ENCODE peak calls at places on chromosomes 12 and 14, in eight cellular contexts. D is mucosa of descending colon, M is GM23338, S is natural killer cell, V is breast epithelium, H is prostate gland, K is endothelial cell, P is HL-60. R is an unnamed sample.

GRCh38 chr12:124312601-124313000 is 17.7 kb downstream of the RFLNA start:
- DNase-seq in D (no peak), M (no peak), S (no peak), V (no peak), H (no peak), K (no peak), P (no peak), R (no peak)

GRCh38 chr14:51564460-51564859 is 87.2 kb upstream of the FRMD6 start:
- DNase-seq in D (no peak), M (no peak), S (no peak), V (no peak), H (no peak), K (no peak), P (no peak), R (no peak)

GRCh38 chr14:88562831-88563686 is at the start of gene ZC3H14:
- DNase-seq in D (peak), M (peak), S (peak), V (peak), H (peak), K (peak), P (peak), R (peak)

GRCh38 chr12:79737875-79738718 is 47.3 kb upstream of the PAWR start:
- DNase-seq in D (no peak), M (peak), S (no peak), V (no peak), H (peak), K (peak), P (peak), R (peak)

GRCh38 chr12:63151898-63152700 is 1.1 kb upstream of the AVPR1A start:
- DNase-seq in D (no peak), M (peak), S (no peak), V (no peak), H (no peak), K (peak), P (peak), R (peak)

GRCh38 chr14:92584221-92584620 is 70.6 kb downstream of the RIN3 start:
- DNase-seq in D (no peak), M (no peak), S (no peak), V (no peak), H (no peak), K (no peak), P (no peak), R (no peak)

GRCh38 chr14:90630407-90630806 is 185.8 kb downstream of the TTC7B start:
- DNase-seq in D (no peak), M (no peak), S (no peak), V (no peak), H (no peak), K (no peak), P (peak), R (no peak)

GRCh38 chr14:95915326-95915725 is 38.7 kb downstream of the TUNAR start:
- DNase-seq in D (no peak), M (peak), S (no peak), V (no peak), H (no peak), K (no peak), P (no peak), R (no peak)

GRCh38 chr12:62656576-62657362 is 190.1 kb downstream of the MON2 start:
- DNase-seq in D (no peak), M (peak), S (no peak), V (no peak), H (no peak), K (no peak), P (no peak), R (no peak)

GRCh38 chr14:73935666-73936065 is 14.2 kb downstream of the FAM161B start:
- DNase-seq in D (no peak), M (peak), S (no peak), V (no peak), H (no peak), K (no peak), P (no peak), R (no peak)
- TF ChIP-seq CTCF in D (no peak), M (no peak), S (no peak), V (no peak), H (no peak), K (peak), P (no peak), R (peak)

GRCh38 chr12:51263341-51263740 is 6.9 kb downstream of the SMAGP start:
- DNase-seq in D (no peak), M (no peak), S (no peak), V (no peak), H (no peak), K (no peak), P (no peak), R (no peak)

GRCh38 chr12:51265024-51265423 is 5.2 kb downstream of the SMAGP start:
- DNase-seq in D (no peak), M (no peak), S (no peak), V (no peak), H (no peak), K (no peak), P (no peak), R (no peak)

GRCh38 chr12:51264297-51264696 is 5.9 kb downstream of the SMAGP start:
- DNase-seq in D (no peak), M (no peak), S (no peak), V (no peak), H (no peak), K (no peak), P (no peak), R (no peak)

GRCh38 chr12:51262758-51263177 is 7.4 kb downstream of the SMAGP start:
- DNase-seq in D (peak), M (peak), S (no peak), V (no peak), H (peak), K (peak), P (peak), R (peak)
- TF ChIP-seq CTCF in D (no peak), M (peak), S (no peak), V (no peak), H (no peak), K (peak), P (peak), R (peak)

DNA sequence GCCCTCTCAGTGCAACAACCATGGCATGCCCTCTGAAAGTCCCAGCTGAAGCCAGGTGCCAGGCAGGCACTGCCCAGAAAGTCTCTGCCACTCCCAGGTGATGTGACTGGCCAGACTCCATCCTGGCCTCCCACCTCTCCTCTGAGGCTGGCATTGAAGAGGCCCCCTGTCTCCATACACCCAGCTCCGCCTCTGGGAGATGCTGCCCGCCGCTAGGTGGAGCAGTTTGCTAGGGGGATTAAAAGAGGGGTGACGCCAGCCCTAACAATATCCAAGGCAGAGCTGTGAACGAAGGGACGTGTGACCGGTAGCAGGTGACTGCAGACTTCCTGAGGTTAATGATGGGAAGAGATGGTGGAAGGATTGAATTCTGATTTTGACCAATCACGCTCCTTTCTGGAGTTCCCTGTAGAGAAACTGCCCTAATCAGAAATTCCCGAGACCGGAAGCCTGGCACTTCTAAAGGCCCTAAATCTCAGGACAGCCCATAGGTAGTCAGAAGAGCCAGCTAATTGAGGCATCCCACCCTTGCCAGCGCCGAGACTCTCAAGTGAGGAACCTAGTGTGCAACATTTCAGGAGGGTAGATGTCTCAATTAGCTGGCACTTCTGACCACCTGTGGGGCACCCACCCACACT is 8.3 kb upstream of the PLEK2 start:
- DNase-seq in D (no peak), M (peak), S (no peak), V (no peak), H (no peak), K (peak), P (peak), R (peak)
- TF ChIP-seq CTCF in D (no peak), M (peak), S (peak), V (no peak), H (no peak), K (peak), P (peak), R (peak)

DNA sequence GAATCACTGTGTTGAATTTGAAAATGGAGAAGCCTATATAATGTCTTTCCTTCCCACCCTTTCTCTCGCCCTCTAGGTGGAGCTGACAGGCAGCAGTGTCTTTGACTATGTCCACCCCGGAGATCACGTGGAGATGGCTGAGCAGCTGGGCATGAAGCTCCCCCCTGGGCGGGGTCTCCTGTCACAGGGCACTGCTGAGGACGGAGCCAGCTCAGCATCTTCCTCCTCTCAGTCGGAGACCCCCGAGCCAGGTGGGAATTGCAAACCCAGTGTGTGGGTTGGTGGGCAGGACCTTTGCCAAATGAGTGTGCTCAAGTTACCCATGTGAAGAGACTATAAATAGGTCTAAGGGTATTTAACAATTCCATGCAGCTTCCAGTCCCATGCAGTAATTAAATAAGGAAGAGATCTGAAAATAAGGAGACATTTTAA is 274.7 kb downstream of the EGLN3 start:
- DNase-seq in D (peak), M (peak), S (no peak), V (no peak), H (peak), K (peak), P (peak), R (peak)
- TF ChIP-seq CTCF in D (no peak), M (peak), S (no peak), V (no peak), H (no peak), K (peak), P (no peak), R (peak)

GRCh38 chr14:104331871-104332605 is 193.7 kb downstream of the KIF26A start:
- DNase-seq in D (no peak), M (no peak), S (no peak), V (no peak), H (no peak), K (no peak), P (no peak), R (no peak)
- TF ChIP-seq CTCF in D (no peak), M (peak), S (no peak), V (no peak), H (no peak), K (no peak), P (no peak), R (peak)

DNA sequence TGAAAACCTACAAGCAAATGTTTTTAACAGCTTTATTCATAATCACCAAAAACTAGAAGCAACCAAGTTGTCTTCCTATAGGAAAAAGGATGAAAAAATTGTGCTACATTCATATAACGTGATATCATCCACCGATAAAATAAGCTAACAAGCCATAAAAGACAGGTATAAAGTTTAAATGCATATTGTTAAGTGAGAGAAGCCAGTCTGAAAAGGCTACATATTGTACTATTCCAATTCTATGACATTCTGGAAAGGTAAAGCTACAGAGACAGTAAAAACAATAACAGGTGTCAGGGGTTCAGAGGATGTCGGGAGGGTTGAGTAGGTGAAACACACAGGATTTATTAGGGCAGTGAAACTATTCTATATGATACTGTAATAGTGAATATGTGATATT is 22.7 kb downstream of the CDKL1 start:
- DNase-seq in D (no peak), M (no peak), S (no peak), V (no peak), H (no peak), K (no peak), P (no peak), R (no peak)
- TF ChIP-seq CTCF in D (no peak), M (no peak), S (no peak), V (no peak), H (no peak), K (no peak), P (no peak), R (no peak)

GRCh38 chr12:9340422-9341259 is 132.4 kb upstream of the PZP start:
- DNase-seq in D (no peak), M (no peak), S (no peak), V (no peak), H (no peak), K (no peak), P (no peak), R (no peak)
- TF ChIP-seq CTCF in D (no peak), M (no peak), S (no peak), V (no peak), H (no peak), K (no peak), P (no peak), R (no peak)

DNA sequence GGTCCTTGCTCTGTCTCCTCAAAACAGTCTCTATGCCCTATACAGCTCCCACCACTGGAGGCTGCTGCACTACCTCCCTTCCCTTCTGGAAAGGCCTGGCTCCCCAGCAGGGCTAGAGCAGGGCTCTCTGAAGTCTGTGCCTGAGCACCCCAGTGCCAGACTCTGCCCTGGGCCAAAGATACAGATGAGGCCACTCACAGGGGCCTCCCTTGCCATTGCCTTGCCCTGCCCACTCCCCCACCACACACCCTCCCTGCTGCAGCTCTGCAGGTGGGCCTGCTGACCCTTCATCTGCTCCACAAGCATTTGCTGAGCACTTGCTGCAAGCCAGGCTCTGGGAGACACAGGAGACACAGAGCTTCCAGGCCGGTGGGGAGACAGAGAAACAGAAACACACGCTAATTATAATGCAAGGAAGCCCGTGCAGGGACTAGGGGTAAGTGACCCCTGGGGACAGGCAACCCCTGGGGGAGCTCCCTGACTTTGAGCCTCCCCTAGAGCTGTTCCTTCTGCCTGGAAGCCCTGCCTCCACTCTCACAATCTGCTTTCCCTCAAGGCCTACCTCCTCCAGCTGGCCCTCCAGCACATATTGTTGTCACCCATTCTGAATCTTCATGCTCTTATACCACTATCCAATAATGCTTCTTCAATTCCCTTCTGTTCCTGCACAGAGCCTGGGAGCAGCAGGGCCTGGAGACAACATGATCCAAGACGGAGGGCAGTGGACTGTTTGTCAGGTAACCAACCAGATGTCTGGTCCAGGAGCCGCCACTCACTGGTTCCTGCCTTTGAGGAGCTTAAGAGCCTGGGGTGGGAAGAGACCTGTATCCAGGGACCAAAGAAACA is 32.6 kb upstream of the PNMA1 start:
- DNase-seq in D (peak), M (no peak), S (no peak), V (no peak), H (no peak), K (no peak), P (no peak), R (peak)
- TF ChIP-seq CTCF in D (no peak), M (peak), S (no peak), V (no peak), H (no peak), K (no peak), P (no peak), R (peak)

GRCh38 chr14:96928779-96929380 is 131.7 kb downstream of the VRK1 start:
- DNase-seq in D (no peak), M (no peak), S (no peak), V (no peak), H (no peak), K (no peak), P (no peak), R (no peak)

GRCh38 chr14:96931751-96932150 is 134.6 kb downstream of the VRK1 start:
- DNase-seq in D (no peak), M (no peak), S (no peak), V (no peak), H (no peak), K (no peak), P (no peak), R (no peak)

GRCh38 chr14:96926006-96926405 is 128.8 kb downstream of the VRK1 start:
- DNase-seq in D (no peak), M (no peak), S (no peak), V (no peak), H (no peak), K (no peak), P (no peak), R (no peak)

GRCh38 chr14:96925422-96925821 is 128.2 kb downstream of the VRK1 start:
- DNase-seq in D (no peak), M (no peak), S (no peak), V (no peak), H (no peak), K (no peak), P (no peak), R (peak)

DNA sequence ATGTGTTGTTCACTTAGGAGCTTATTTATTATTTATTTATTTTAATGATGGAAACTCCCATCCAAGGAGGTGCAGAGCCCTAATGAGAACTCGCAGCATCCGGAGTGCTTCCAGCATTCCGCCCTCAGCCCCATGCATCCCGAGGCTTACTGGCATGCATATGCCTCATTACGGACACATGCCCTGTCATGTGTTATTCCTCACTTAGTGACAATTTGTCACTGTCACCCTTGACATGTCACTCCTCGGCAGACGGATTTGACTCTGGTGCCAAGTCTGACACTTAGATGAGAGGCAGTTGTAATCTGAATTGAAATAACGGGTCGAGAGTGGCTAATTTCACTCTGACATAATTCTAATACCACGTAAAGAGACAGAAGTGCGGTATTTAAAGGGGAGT is 132.8 kb downstream of the VRK1 start:
- DNase-seq in D (no peak), M (no peak), S (no peak), V (no peak), H (no peak), K (no peak), P (no peak), R (no peak)
- TF ChIP-seq CTCF in D (no peak), M (no peak), S (no peak), V (no peak), H (no peak), K (no peak), P (no peak), R (no peak)